ENCODE peak calls at places on chromosomes 6 and 20, in six cellular contexts. O is activated T-helper 1 cell treated with anti-CD3 and anti-CD28 coated beads, Interleukin-12 subunit alpha, Interleukin-12 subunit beta, Interleukin-2, Interleukin-4 antibody, amounts not matched to agents 30 ng/mL and 10 ng/mL and 1 ng/mL, durations not matched to agents 14 hours and 24 hours and 36 hours; R is mesenteric fat pad; H is stimulated activated CD4-positive, alpha-beta T cell treated with anti-CD3 and anti-CD28 coated beads, Interleukin-4, amount 100 ng/mL, for 48 hours; B is DMS 273 treated with DMSO at 0.1 percent for 48 hours; Z is heart right ventricle. Q is an unnamed sample.

GRCh38 chr6:106547053-106547414 is 82.3 kb downstream of the RTN4IP1 start:
- DNase-seq in Z (no peak), B (no peak), R (no peak), O (no peak), H (no peak), Q (no peak)

GRCh38 chr6:16925461-16925860 is 164.2 kb upstream of the ATXN1 start:
- DNase-seq in H (no peak), B (no peak), R (no peak), Z (no peak), O (no peak), Q (no peak)

GRCh38 chr6:51753635-51754034 is 333.8 kb downstream of the PKHD1 start:
- DNase-seq in O (no peak), R (no peak), B (no peak), Z (peak; percentile 22), H (no peak), Q (peak; percentile 28)

GRCh38 chr6:33279971-33280511 is 3.1 kb downstream of the B3GALT4 start:
- DNase-seq in Z (no peak), O (no peak), B (peak; percentile 62), R (no peak), H (no peak), Q (no peak)

GRCh38 chr6:8441452-8441851 is 6.1 kb upstream of the SLC35B3 start:
- DNase-seq in H (no peak), B (no peak), Z (no peak), R (no peak), O (no peak), Q (no peak)

GRCh38 chr6:17877890-17878440 is 109.5 kb downstream of the KIF13A start:
- DNase-seq in R (no peak), O (no peak), Z (no peak), B (no peak), H (no peak), Q (no peak)

GRCh38 chr20:15528386-15529111 is 1044.7 kb downstream of the KIF16B start:
- DNase-seq in B (no peak), H (no peak), Z (no peak), O (no peak), R (no peak), Q (no peak)

GRCh38 chr6:12527339-12527738 is 189.2 kb upstream of the PHACTR1 start:
- DNase-seq in R (no peak), Z (no peak), O (no peak), B (no peak), H (no peak), Q (no peak)

GRCh38 chr6:10407018-10407673 is 7.7 kb downstream of the TFAP2A start:
- DNase-seq in H (no peak), Z (no peak), R (no peak), B (no peak), O (no peak), Q (no peak)

GRCh38 chr20:38990728-38991127 is 28.6 kb downstream of the DHX35 start:
- DNase-seq in O (no peak), Z (no peak), B (no peak), H (no peak), R (no peak), Q (no peak)

GRCh38 chr6:133047065-133047665 is 194.0 kb upstream of the EYA4 start:
- DNase-seq in H (no peak), O (no peak), B (no peak), R (no peak), Z (no peak), Q (no peak)

GRCh38 chr6:3392059-3392458 is 64.8 kb downstream of the SLC22A23 start:
- DNase-seq in R (no peak), B (no peak), Z (no peak), O (no peak), H (no peak), Q (no peak)

GRCh38 chr20:53157443-53158408 is 185.6 kb downstream of the TSHZ2 start:
- DNase-seq in H (peak; percentile 30), O (no peak), R (no peak), B (no peak), Z (peak; percentile 23), Q (peak; percentile 51)

GRCh38 chr6:131122007-131122406 is 13.3 kb upstream of the AKAP7 start:
- DNase-seq in O (no peak), B (no peak), Z (no peak), R (no peak), H (no peak), Q (no peak)

GRCh38 chr6:166814386-166814785 is 142.0 kb downstream of the RNASET2 start:
- DNase-seq in Z (no peak), H (no peak), B (no peak), R (no peak), O (no peak), Q (no peak)

GRCh38 chr20:11170565-11170964 is 496.8 kb upstream of the JAG1 start:
- DNase-seq in Z (no peak), B (no peak), R (no peak), O (no peak), H (no peak), Q (no peak)

GRCh38 chr6:134020071-134020470 is 32.4 kb downstream of the SLC2A12 start:
- DNase-seq in H (no peak), B (no peak), O (no peak), R (no peak), Z (no peak), Q (no peak)

GRCh38 chr20:49385471-49385870 is 97.0 kb downstream of the KCNB1 start:
- DNase-seq in Z (no peak), O (no peak), B (peak; percentile 16), R (no peak), H (no peak), Q (no peak)

GRCh38 chr6:118263929-118264486 is 284.1 kb upstream of the PLN start:
- DNase-seq in R (no peak), H (no peak), Z (no peak), O (no peak), B (no peak), Q (no peak)

GRCh38 chr20:25421107-25421506 is 13.6 kb downstream of the GINS1 start:
- DNase-seq in B (no peak), H (no peak), O (no peak), R (no peak), Z (no peak), Q (no peak)

GRCh38 chr6:133179483-133179882 is 61.7 kb upstream of the EYA4 start:
- DNase-seq in R (no peak), B (no peak), H (no peak), Z (no peak), O (no peak), Q (no peak)

GRCh38 chr6:149991838-149992237 is 28.1 kb downstream of the ULBP1 start:
- DNase-seq in H (no peak), O (no peak), Z (no peak), R (no peak), B (no peak), Q (no peak)

GRCh38 chr20:61572312-61572711 is 320.3 kb downstream of the CDH4 start:
- DNase-seq in Z (no peak), H (no peak), B (no peak), R (no peak), O (no peak), Q (no peak)

GRCh38 chr20:14284443-14284842 is 53.0 kb downstream of the FLRT3 start:
- DNase-seq in R (no peak), Z (no peak), B (no peak), O (no peak), H (no peak), Q (no peak)

GRCh38 chr6:1110935-1111334 is 201.0 kb upstream of the FOXQ1 start:
- DNase-seq in O (no peak), Z (no peak), H (no peak), B (no peak), R (no peak), Q (no peak)

GRCh38 chr6:14634072-14634471 is 516.5 kb downstream of the CD83 start:
- DNase-seq in B (no peak), Z (no peak), O (no peak), R (no peak), H (no peak), Q (no peak)

GRCh38 chr6:85747093-85747492 is 104.4 kb upstream of the SYNCRIP start:
- DNase-seq in Z (no peak), H (no peak), O (no peak), R (no peak), B (no peak), Q (no peak)

GRCh38 chr6:18216411-18216810 is 47.9 kb downstream of the DEK start:
- DNase-seq in B (no peak), O (no peak), R (no peak), H (no peak), Z (no peak), Q (no peak)

GRCh38 chr20:41905186-41905585 is 287.0 kb upstream of the CHD6 start:
- DNase-seq in Z (no peak), H (no peak), O (no peak), B (peak; percentile 32), R (no peak), Q (no peak)

GRCh38 chr6:151431336-151431735 is 20.6 kb downstream of the RMND1 start:
- DNase-seq in R (no peak), H (no peak), B (no peak), Z (no peak), O (no peak), Q (no peak)

GRCh38 chr6:3233321-3233720 is 5.9 kb upstream of the TUBB2B start:
- DNase-seq in Z (no peak), B (no peak), R (no peak), O (no peak), H (no peak), Q (no peak)

GRCh38 chr6:108453601-108454157 is 107.0 kb upstream of the FOXO3 start:
- DNase-seq in O (no peak), Z (no peak), B (no peak), H (no peak), R (no peak), Q (no peak)

GRCh38 chr20:33729101-33729500 is 2.7 kb upstream of the ZNF341 start:
- DNase-seq in O (no peak), B (no peak), Z (no peak), R (no peak), H (no peak), Q (no peak)

GRCh38 chr20:11041396-11041795 is 367.6 kb upstream of the JAG1 start:
- DNase-seq in H (no peak), O (no peak), B (no peak), R (no peak), Z (no peak), Q (no peak)

GRCh38 chr20:18972251-18972876 is 158.8 kb downstream of the SCP2D1 start:
- DNase-seq in H (no peak), B (no peak), R (no peak), O (no peak), Z (no peak), Q (no peak)

GRCh38 chr20:45921618-45922189 is 9.7 kb upstream of the PLTP start:
- DNase-seq in H (no peak), Z (no peak), B (no peak), R (no peak), O (no peak), Q (no peak)

GRCh38 chr6:151822252-151823111 is 15.0 kb downstream of the ESR1 start:
- DNase-seq in R (no peak), H (no peak), Z (no peak), B (no peak), O (no peak), Q (no peak)

GRCh38 chr20:1417273-1417672 is 24.4 kb upstream of the FKBP1A start:
- DNase-seq in H (no peak), O (no peak), Z (no peak), R (no peak), B (no peak), Q (no peak)

GRCh38 chr20:62977613-62978558 is 25.4 kb downstream of the SLC17A9 start:
- DNase-seq in H (peak; percentile 71), Z (no peak), O (peak; percentile 32), R (no peak), B (no peak), Q (peak; percentile 60)